ENCODE peak calls at places on chromosomes 12 and 14, in six cellular contexts. One of them, this sample, is unnamed.

GRCh38 chr12:14260011-14260993 is 105.2 kb upstream of the ATF7IP start:
- DNase-seq in heart left ventricle: peak; percentile 92
- DNase-seq in lower leg skin: peak; percentile 87
- DNase-seq in T-helper 2 cell: no peak
- DNase-seq in body of pancreas: peak; percentile 94
- DNase-seq in choroid plexus epithelial cell: peak; percentile 95
- DNase-seq in this sample: peak; percentile 95

GRCh38 chr12:70648831-70649230 is 11.6 kb upstream of the PTPRB start:
- DNase-seq in choroid plexus epithelial cell: peak; percentile 87
- DNase-seq in T-helper 2 cell: no peak
- DNase-seq in lower leg skin: no peak
- DNase-seq in heart left ventricle: no peak
- DNase-seq in body of pancreas: no peak
- DNase-seq in this sample: no peak

GRCh38 chr12:91781114-91781513 is 364.5 kb downstream of the BTG1 start:
- DNase-seq in lower leg skin: no peak
- DNase-seq in heart left ventricle: no peak
- DNase-seq in body of pancreas: no peak
- DNase-seq in T-helper 2 cell: no peak
- DNase-seq in choroid plexus epithelial cell: peak; percentile 52
- DNase-seq in this sample: no peak

GRCh38 chr12:78863482-78864427 is 819 bp upstream of the SYT1 start:
- DNase-seq in heart left ventricle: peak; percentile 17
- DNase-seq in lower leg skin: no peak
- DNase-seq in T-helper 2 cell: no peak
- DNase-seq in body of pancreas: peak; percentile 31
- DNase-seq in choroid plexus epithelial cell: peak; percentile 67
- DNase-seq in this sample: peak; percentile 66

GRCh38 chr12:27246141-27246540 is 2.1 kb downstream of the STK38L start:
- DNase-seq in T-helper 2 cell: no peak
- DNase-seq in choroid plexus epithelial cell: no peak
- DNase-seq in heart left ventricle: no peak
- DNase-seq in lower leg skin: no peak
- DNase-seq in body of pancreas: no peak
- DNase-seq in this sample: no peak

GRCh38 chr14:85584481-85584880 is 54.5 kb downstream of the FLRT2 start:
- DNase-seq in body of pancreas: no peak
- DNase-seq in choroid plexus epithelial cell: no peak
- DNase-seq in heart left ventricle: no peak
- DNase-seq in lower leg skin: no peak
- DNase-seq in T-helper 2 cell: no peak
- DNase-seq in this sample: no peak

GRCh38 chr14:88463318-88463717 is 77.9 kb downstream of the SPATA7 start:
- DNase-seq in T-helper 2 cell: no peak
- DNase-seq in heart left ventricle: no peak
- DNase-seq in lower leg skin: no peak
- DNase-seq in body of pancreas: no peak
- DNase-seq in choroid plexus epithelial cell: peak; percentile 58
- DNase-seq in this sample: no peak

GRCh38 chr14:98069712-98070133 is 1202.3 kb downstream of the BCL11B start:
- DNase-seq in T-helper 2 cell: no peak
- DNase-seq in body of pancreas: peak; percentile 14
- DNase-seq in heart left ventricle: no peak
- DNase-seq in choroid plexus epithelial cell: peak; percentile 10
- DNase-seq in lower leg skin: peak; percentile 29
- DNase-seq in this sample: no peak

GRCh38 chr14:104865069-104865630 is at the start of gene CEP170B:
- DNase-seq in body of pancreas: peak; percentile 63
- DNase-seq in T-helper 2 cell: peak; percentile 38
- DNase-seq in heart left ventricle: peak; percentile 46
- DNase-seq in choroid plexus epithelial cell: peak; percentile 29
- DNase-seq in lower leg skin: no peak
- DNase-seq in this sample: no peak

GRCh38 chr14:48304729-48305128 is 629.3 kb upstream of the MDGA2 start:
- DNase-seq in body of pancreas: no peak
- DNase-seq in lower leg skin: no peak
- DNase-seq in heart left ventricle: no peak
- DNase-seq in T-helper 2 cell: no peak
- DNase-seq in choroid plexus epithelial cell: no peak
- DNase-seq in this sample: no peak

GRCh38 chr12:102484017-102484731 is 3.8 kb upstream of the IGF1 start:
- DNase-seq in T-helper 2 cell: peak; percentile 10
- DNase-seq in choroid plexus epithelial cell: peak; percentile 65
- DNase-seq in lower leg skin: peak; percentile 57
- DNase-seq in body of pancreas: peak; percentile 61
- DNase-seq in heart left ventricle: peak; percentile 49
- DNase-seq in this sample: no peak

GRCh38 chr14:34029921-34030334 is 79.1 kb upstream of the EGLN3 start:
- DNase-seq in T-helper 2 cell: no peak
- DNase-seq in heart left ventricle: peak; percentile 67
- DNase-seq in body of pancreas: no peak
- DNase-seq in choroid plexus epithelial cell: peak; percentile 7
- DNase-seq in lower leg skin: peak; percentile 52
- DNase-seq in this sample: peak; percentile 74

GRCh38 chr12:14495326-14495725 is 72.4 kb downstream of the PLBD1 start:
- DNase-seq in body of pancreas: no peak
- DNase-seq in heart left ventricle: no peak
- DNase-seq in lower leg skin: no peak
- DNase-seq in T-helper 2 cell: no peak
- DNase-seq in choroid plexus epithelial cell: no peak
- DNase-seq in this sample: no peak

GRCh38 chr12:112837629-112838191 is 46.2 kb downstream of the RPH3A start:
- DNase-seq in lower leg skin: no peak
- DNase-seq in choroid plexus epithelial cell: peak; percentile 77
- DNase-seq in T-helper 2 cell: no peak
- DNase-seq in heart left ventricle: no peak
- DNase-seq in body of pancreas: no peak
- DNase-seq in this sample: no peak

GRCh38 chr12:6452908-6453630 is 1.2 kb downstream of the TAPBPL start:
- DNase-seq in body of pancreas: no peak
- DNase-seq in lower leg skin: no peak
- DNase-seq in choroid plexus epithelial cell: no peak
- DNase-seq in T-helper 2 cell: no peak
- DNase-seq in heart left ventricle: peak; percentile 54
- DNase-seq in this sample: peak; percentile 75

This sample was measured in Right ventricle myocardium inferior.